ENCODE peak calls at places on chromosomes 3 and 15, in four cellular contexts. Y is sigmoid colon, H is ovary, P is A549. C is an unnamed sample.

GRCh38 chr3:71601811-71602210 is 18.3 kb upstream of the FOXP1 start:
- DNase-seq in Y (no peak), H (no peak), P (no peak), C (peak)

GRCh38 chr3:120854908-120855526 is 53.0 kb upstream of the STXBP5L start:
- DNase-seq in Y (no peak), H (no peak), P (no peak), C (no peak)

GRCh38 chr15:56322444-56322843 is 42.8 kb upstream of the TEX9 start:
- DNase-seq in Y (no peak), H (no peak), P (no peak), C (no peak)

GRCh38 chr3:70722018-70722417 is 409.6 kb upstream of the MDFIC2 start:
- DNase-seq in Y (no peak), H (no peak), P (no peak), C (no peak)

GRCh38 chr15:69319384-69320375 is 21.0 kb downstream of the PAQR5 start:
- DNase-seq in Y (no peak), H (no peak), P (no peak), C (no peak)

GRCh38 chr3:183211390-183211789 is 41.7 kb upstream of the B3GNT5 start:
- DNase-seq in Y (peak), H (peak), P (no peak), C (no peak)

GRCh38 chr3:115292131-115292530 is 145.0 kb upstream of the ZBTB20 start:
- DNase-seq in Y (no peak), H (no peak), P (no peak), C (no peak)

GRCh38 chr3:37255990-37256308 is 81.6 kb upstream of the LRRFIP2 start:
- DNase-seq in Y (no peak), H (no peak), P (no peak), C (no peak)

GRCh38 chr3:150531775-150532174 is 14.5 kb downstream of the SERP1 start:
- DNase-seq in Y (no peak), H (no peak), P (no peak), C (no peak)

GRCh38 chr3:197562398-197563251 is 6.9 kb upstream of the BDH1 start:
- DNase-seq in Y (no peak), H (no peak), P (no peak), C (no peak)

GRCh38 chr3:107206141-107206540 is 171.1 kb upstream of the CCDC54 start:
- DNase-seq in Y (no peak), H (no peak), P (peak), C (no peak)

GRCh38 chr3:52428151-52429005 is 16.5 kb downstream of the SEMA3G start:
- DNase-seq in Y (peak), H (peak), P (peak), C (peak)

GRCh38 chr3:14581334-14582072 is 41.4 kb upstream of the GRIP2 start:
- DNase-seq in Y (no peak), H (no peak), P (no peak), C (no peak)

GRCh38 chr3:72678380-72678779 is 169.9 kb downstream of the SHQ1 start:
- DNase-seq in Y (no peak), H (no peak), P (no peak), C (no peak)

GRCh38 chr3:126925411-126926171 is 57.3 kb upstream of the PLXNA1 start:
- DNase-seq in Y (peak), H (no peak), P (no peak), C (no peak)

GRCh38 chr15:45635191-45635638 is 386 bp downstream of the SQOR start:
- DNase-seq in Y (peak), H (peak), P (peak), C (no peak)

GRCh38 chr15:60374628-60375081 is 23.1 kb downstream of the ANXA2 start:
- DNase-seq in Y (peak), H (no peak), P (peak), C (peak)

GRCh38 chr3:169041677-169042171 is 621.8 kb downstream of the MECOM start:
- DNase-seq in Y (no peak), H (no peak), P (peak), C (no peak)

GRCh38 chr3:35782355-35782754 is 143.0 kb downstream of the ARPP21 start:
- DNase-seq in Y (no peak), H (no peak), P (no peak), C (no peak)

GRCh38 chr15:76078285-76078863 is 18.6 kb downstream of the TMEM266 start:
- DNase-seq in Y (no peak), H (no peak), P (no peak), C (no peak)

GRCh38 chr3:130991126-130991525 is 35.5 kb downstream of the ASTE1 start:
- DNase-seq in Y (no peak), H (no peak), P (no peak), C (no peak)

GRCh38 chr3:120093119-120093922 is 926 bp downstream of the GSK3B start:
- DNase-seq in Y (no peak), H (no peak), P (no peak), C (no peak)

GRCh38 chr3:42741796-42742195 is 31.3 kb downstream of the CCDC13 start:
- DNase-seq in Y (no peak), H (no peak), P (no peak), C (no peak)

GRCh38 chr15:78951841-78952238 is 7.0 kb upstream of the CTSH start:
- DNase-seq in Y (no peak), H (no peak), P (peak), C (peak)

GRCh38 chr3:182967218-182968204 is 12.8 kb downstream of the DCUN1D1 start:
- DNase-seq in Y (no peak), H (no peak), P (no peak), C (no peak)

GRCh38 chr3:142963266-142964149 is at the start of gene PAQR9:
- DNase-seq in Y (no peak), H (no peak), P (peak), C (no peak)

GRCh38 chr3:58164199-58164879 is 46.4 kb downstream of the DNASE1L3 start:
- DNase-seq in Y (peak), H (peak), P (peak), C (no peak)

GRCh38 chr3:190044142-190044541 is 76.6 kb downstream of the P3H2 start:
- DNase-seq in Y (no peak), H (no peak), P (no peak), C (no peak)

GRCh38 chr3:50292159-50292923 is at the start of gene IFRD2:
- DNase-seq in Y (peak), H (peak), P (peak), C (peak)
- TF ChIP-seq POLR2A in Y (no peak), H (peak), P (peak), C (peak)

GRCh38 chr3:194133661-194134230 is 2.2 kb upstream of the HES1 start:
- DNase-seq in Y (peak), H (peak), P (no peak), C (peak)

GRCh38 chr3:194134231-194134756 is 1.7 kb upstream of the HES1 start:
- DNase-seq in Y (peak), H (no peak), P (no peak), C (peak)

GRCh38 chr3:194135516-194135805 is 487 bp upstream of the HES1 start:
- DNase-seq in Y (no peak), H (no peak), P (no peak), C (no peak)

GRCh38 chr3:194135806-194136518 is at the start of gene HES1:
- DNase-seq in Y (peak), H (peak), P (peak), C (peak)

GRCh38 chr3:194134757-194135515 is 1.0 kb upstream of the HES1 start:
- DNase-seq in Y (peak), H (peak), P (peak), C (peak)
- TF ChIP-seq POLR2A in Y (peak), H (peak), P (no peak), C (no peak)

DNA sequence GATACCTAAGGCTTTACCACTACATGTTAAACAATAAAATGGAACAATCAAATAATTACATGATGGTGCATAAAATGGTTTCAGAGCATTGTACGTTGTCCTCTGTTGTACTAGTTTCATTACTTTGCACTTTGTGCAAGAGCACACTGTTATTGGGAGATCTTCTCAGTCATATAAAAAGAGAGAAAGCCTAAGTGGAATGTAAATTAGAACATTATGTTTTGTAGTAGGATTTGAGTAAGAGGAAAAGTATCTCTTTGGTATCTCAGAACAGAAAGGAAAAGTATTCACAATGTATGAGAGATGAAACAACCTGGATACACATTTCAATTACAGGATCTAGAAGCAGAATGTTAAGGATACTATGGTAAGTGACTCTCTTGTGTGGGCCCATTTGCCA is 26.9 kb upstream of the PLSCR2 start:
- DNase-seq in Y (no peak), H (no peak), P (no peak), C (no peak)
- TF ChIP-seq POLR2A in Y (no peak), H (no peak), P (no peak), C (no peak)

GRCh38 chr15:40906947-40907802 is 12.9 kb downstream of the VPS18 start:
- DNase-seq in Y (no peak), H (peak), P (no peak), C (no peak)
- TF ChIP-seq POLR2A in Y (no peak), H (no peak), P (no peak), C (no peak)

C was measured in H54.